ENCODE peak calls at places on chromosomes 12 and 14, in four cellular contexts. X is foreskin fibroblast, A is lower leg skin, U is NCI-H1092. R is an unnamed sample.

GRCh38 chr12:131457028-131457310 is 253.9 kb upstream of the SFSWAP start:
- DNase-seq in A (no peak), U (no peak), X (no peak), R (no peak)

GRCh38 chr12:78229491-78230209 is 399.0 kb downstream of the NAV3 start:
- DNase-seq in U (no peak), X (peak; percentile 29), A (no peak), R (peak; percentile 35)

GRCh38 chr12:76866726-76867125 is 12.1 kb downstream of the CSRP2 start:
- DNase-seq in A (no peak), X (peak; percentile 76), U (no peak), R (no peak)

GRCh38 chr14:95303552-95303951 is 16.2 kb downstream of the CLMN start:
- DNase-seq in U (no peak), X (no peak), A (no peak), R (no peak)

GRCh38 chr12:50221228-50222008 is 54.2 kb upstream of the CERS5 start:
- DNase-seq in U (peak; percentile 13), A (no peak), X (peak; percentile 83), R (no peak)

GRCh38 chr12:68686262-68686594 is 550 bp upstream of the NUP107 start:
- DNase-seq in U (no peak), A (no peak), X (no peak), R (no peak)

GRCh38 chr12:76945867-76946266 is 67.0 kb upstream of the CSRP2 start:
- DNase-seq in X (no peak), A (no peak), U (no peak), R (no peak)

GRCh38 chr12:121124402-121125109 is 8.1 kb upstream of the P2RX7 start:
- DNase-seq in U (no peak), X (peak; percentile 59), A (no peak), R (no peak)

GRCh38 chr14:105078294-105078693 is 13.1 kb upstream of the GPR132 start:
- DNase-seq in A (no peak), U (no peak), X (no peak), R (no peak)

GRCh38 chr14:39050389-39050788 is 52.6 kb downstream of the SEC23A start:
- DNase-seq in X (peak; percentile 76), U (no peak), A (no peak), R (no peak)

GRCh38 chr12:65654230-65654629 is 170.1 kb upstream of the HMGA2 start:
- DNase-seq in X (no peak), A (no peak), U (no peak), R (no peak)

GRCh38 chr14:104808456-104808855 is 7.6 kb downstream of the ZBTB42 start:
- DNase-seq in A (no peak), X (no peak), U (no peak), R (no peak)

GRCh38 chr12:7460375-7461259 is 16.7 kb upstream of the CD163L1 start:
- DNase-seq in U (peak; percentile 1), X (peak; percentile 38), A (no peak), R (no peak)

GRCh38 chr14:100246809-100247428 is 8.0 kb downstream of the YY1 start:
- DNase-seq in X (no peak), A (no peak), U (peak; percentile 50), R (peak; percentile 51)

GRCh38 chr14:39102265-39102968 is 618 bp downstream of the SEC23A start:
- DNase-seq in X (peak; percentile 25), A (no peak), U (no peak), R (no peak)

GRCh38 chr14:79639638-79640037 is 571.7 kb downstream of the DIO2 start:
- DNase-seq in A (no peak), U (no peak), X (no peak), R (no peak)

GRCh38 chr12:113439606-113440030 is 17.4 kb downstream of the SDSL start:
- DNase-seq in A (no peak), X (no peak), U (no peak), R (peak; percentile 48)

GRCh38 chr14:94100847-94101246 is 9.7 kb upstream of the IFI27 start:
- DNase-seq in X (peak; percentile 88), A (no peak), U (no peak), R (no peak)

GRCh38 chr12:64800640-64801039 is 23.8 kb upstream of the TBC1D30 start:
- DNase-seq in X (no peak), U (no peak), A (no peak), R (no peak)

GRCh38 chr12:113818278-113818677 is 147.8 kb downstream of the RBM19 start:
- DNase-seq in U (no peak), X (no peak), A (no peak), R (no peak)

GRCh38 chr12:73465106-73465505 is 1072.5 kb upstream of the ATXN7L3B start:
- DNase-seq in U (no peak), A (no peak), X (no peak), R (no peak)